ENCODE peak calls at places on chromosomes 13 and 19, in four cellular contexts. One of them, this sample, is unnamed. For H4K20me1, the result is how much of the 10 kb centered on the place peaks cover.

GRCh38 chr13:83798731-83799130 is 83.5 kb downstream of the SLITRK1 start:
- DNase-seq in neural progenitor cell: no peak
- DNase-seq in endothelial cell of umbilical vein: no peak
- DNase-seq in fibroblast of lung: peak
- DNase-seq in this sample: no peak

GRCh38 chr13:48660356-48661076 is 6.8 kb downstream of the CYSLTR2 start:
- DNase-seq in endothelial cell of umbilical vein: no peak
- DNase-seq in fibroblast of lung: no peak
- DNase-seq in neural progenitor cell: no peak
- DNase-seq in this sample: no peak

GRCh38 chr19:1761528-1762242 is 8.4 kb downstream of the ONECUT3 start:
- DNase-seq in neural progenitor cell: no peak
- DNase-seq in endothelial cell of umbilical vein: no peak
- DNase-seq in fibroblast of lung: no peak
- DNase-seq in this sample: no peak

GRCh38 chr19:35065574-35065973 is 24.1 kb downstream of the HPN start:
- DNase-seq in neural progenitor cell: no peak
- DNase-seq in endothelial cell of umbilical vein: no peak
- DNase-seq in fibroblast of lung: no peak
- DNase-seq in this sample: no peak

GRCh38 chr19:48194041-48194871 is 23.8 kb downstream of the ZSWIM9 start:
- DNase-seq in endothelial cell of umbilical vein: no peak
- DNase-seq in fibroblast of lung: no peak
- DNase-seq in neural progenitor cell: peak
- DNase-seq in this sample: no peak

GRCh38 chr19:44625531-44626066 is 12.2 kb downstream of the IGSF23 start:
- DNase-seq in endothelial cell of umbilical vein: no peak
- DNase-seq in neural progenitor cell: no peak
- DNase-seq in fibroblast of lung: no peak
- DNase-seq in this sample: no peak

GRCh38 chr13:98997738-98998641 is 20.1 kb upstream of the DOCK9 start:
- DNase-seq in neural progenitor cell: no peak
- DNase-seq in endothelial cell of umbilical vein: no peak
- DNase-seq in fibroblast of lung: no peak
- DNase-seq in this sample: no peak

GRCh38 chr13:25111557-25111956 is 15.6 kb downstream of the PABPC3 start:
- DNase-seq in endothelial cell of umbilical vein: no peak
- DNase-seq in neural progenitor cell: no peak
- DNase-seq in fibroblast of lung: no peak
- DNase-seq in this sample: no peak

DNA sequence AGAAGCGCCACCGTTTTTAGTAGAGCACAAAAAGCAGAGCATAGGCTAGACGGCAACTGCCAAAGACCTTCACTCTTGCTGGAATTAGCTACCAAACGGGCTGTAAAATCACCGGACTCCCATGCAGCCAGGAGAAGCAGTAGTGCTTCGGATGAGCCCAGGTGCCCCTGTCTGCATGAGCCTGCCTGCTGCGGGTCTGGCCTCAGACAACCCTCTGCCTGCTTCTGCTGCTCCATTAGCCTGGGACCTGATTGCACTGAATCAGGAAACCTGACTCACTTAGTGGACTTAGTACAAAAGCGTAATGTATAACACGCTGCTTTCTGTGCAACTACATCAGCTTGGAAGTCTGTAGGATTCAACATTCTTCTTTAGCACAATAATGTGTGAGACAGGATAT is 170.0 kb downstream of the LMO7 start:
- DNase-seq in endothelial cell of umbilical vein: no peak
- DNase-seq in fibroblast of lung: no peak
- DNase-seq in neural progenitor cell: no peak
- DNase-seq in this sample: no peak
- H3K9ac ChIP-seq in endothelial cell of umbilical vein: no peak
- H3K9ac ChIP-seq in fibroblast of lung: no peak
- H3K9ac ChIP-seq in neural progenitor cell: no peak
- H3K9ac ChIP-seq in this sample: no peak

DNA sequence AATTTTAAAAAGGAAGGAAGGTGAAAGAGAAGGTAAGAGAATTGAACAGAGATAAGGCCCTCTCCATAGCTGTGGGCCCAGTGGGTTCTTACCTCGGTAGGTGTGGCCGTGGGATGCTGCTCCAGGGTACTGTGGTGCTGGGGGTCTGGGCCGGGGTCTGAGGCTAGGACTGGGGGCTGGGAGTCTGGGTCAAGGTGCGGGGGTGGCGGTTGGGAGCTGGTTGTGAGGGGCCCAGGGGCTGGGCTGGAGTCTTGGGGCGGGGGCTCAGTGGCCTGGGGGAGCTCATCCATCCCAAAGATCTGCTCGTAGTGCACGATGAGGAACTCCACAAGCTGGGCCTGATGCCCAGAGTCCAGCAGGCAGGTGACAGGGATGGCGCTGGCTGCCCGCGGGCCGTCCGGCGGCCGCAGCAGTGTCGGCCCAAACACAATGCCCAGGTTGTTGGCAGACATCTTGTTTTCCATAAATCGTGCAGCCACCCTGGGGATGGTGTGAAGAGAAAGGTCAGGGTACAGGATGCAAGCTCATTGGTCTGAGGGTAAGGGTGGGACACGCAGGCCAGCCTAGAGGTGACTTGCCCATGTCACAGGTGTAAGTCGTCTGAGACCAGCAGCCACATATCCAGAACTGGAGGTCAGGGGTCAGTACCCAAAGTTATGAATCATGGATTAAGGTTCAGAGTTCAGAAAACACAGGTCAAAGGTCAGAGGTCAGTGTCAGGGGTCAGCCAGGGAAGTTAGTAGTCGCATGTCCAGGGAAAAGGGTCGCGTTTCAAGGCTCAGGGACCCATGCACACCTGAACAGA is 5.9 kb upstream of the LPAR2 start:
- DNase-seq in fibroblast of lung: no peak
- DNase-seq in neural progenitor cell: no peak
- DNase-seq in endothelial cell of umbilical vein: no peak
- DNase-seq in this sample: no peak
- H4K20me1 ChIP-seq in fibroblast of lung: under half
- H4K20me1 ChIP-seq in neural progenitor cell: under half
- H4K20me1 ChIP-seq in endothelial cell of umbilical vein: under half
- H4K20me1 ChIP-seq in this sample: under half

DNA sequence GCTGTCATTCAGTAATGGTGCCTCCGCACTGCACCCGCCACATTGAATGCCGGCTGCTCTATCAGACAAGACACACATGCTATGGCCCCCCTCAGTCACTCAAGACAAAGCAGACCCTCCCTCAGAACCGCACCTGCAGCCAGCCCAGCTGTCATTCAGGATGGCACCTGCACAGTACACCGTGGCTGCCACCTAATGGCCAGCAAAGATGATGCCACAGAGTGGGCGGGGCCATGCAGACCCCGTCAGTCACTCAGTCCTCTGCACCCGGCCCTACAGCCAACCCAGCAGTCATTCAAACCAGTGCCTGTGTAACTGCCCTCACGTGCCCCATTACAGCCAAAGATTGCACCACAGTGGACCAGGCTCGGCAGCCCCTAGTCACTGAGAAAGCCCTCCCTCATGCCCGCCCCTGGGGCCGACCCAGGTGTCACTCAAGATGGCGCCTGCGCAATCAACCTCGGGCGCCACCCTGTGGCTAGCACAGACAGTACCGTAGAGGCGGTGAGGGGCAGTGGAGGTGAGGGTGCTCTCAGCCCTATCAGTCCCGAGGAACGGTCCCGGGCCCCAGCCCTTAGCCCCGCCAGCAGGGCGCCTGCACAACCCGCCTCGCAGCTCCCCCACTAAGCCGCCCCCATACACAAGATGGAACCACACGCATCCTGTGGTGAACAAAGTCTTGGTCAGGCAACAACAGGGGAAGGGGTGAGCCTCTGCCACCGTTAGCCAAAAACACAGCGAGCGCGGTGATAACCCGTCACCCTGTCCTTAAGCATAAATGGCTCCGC is 2.4 kb downstream of the PEG3 start:
- DNase-seq in endothelial cell of umbilical vein: no peak
- DNase-seq in neural progenitor cell: no peak
- DNase-seq in fibroblast of lung: peak
- DNase-seq in this sample: no peak
- H3K9ac ChIP-seq in endothelial cell of umbilical vein: no peak
- H3K9ac ChIP-seq in neural progenitor cell: no peak
- H3K9ac ChIP-seq in fibroblast of lung: no peak
- H3K9ac ChIP-seq in this sample: no peak

DNA sequence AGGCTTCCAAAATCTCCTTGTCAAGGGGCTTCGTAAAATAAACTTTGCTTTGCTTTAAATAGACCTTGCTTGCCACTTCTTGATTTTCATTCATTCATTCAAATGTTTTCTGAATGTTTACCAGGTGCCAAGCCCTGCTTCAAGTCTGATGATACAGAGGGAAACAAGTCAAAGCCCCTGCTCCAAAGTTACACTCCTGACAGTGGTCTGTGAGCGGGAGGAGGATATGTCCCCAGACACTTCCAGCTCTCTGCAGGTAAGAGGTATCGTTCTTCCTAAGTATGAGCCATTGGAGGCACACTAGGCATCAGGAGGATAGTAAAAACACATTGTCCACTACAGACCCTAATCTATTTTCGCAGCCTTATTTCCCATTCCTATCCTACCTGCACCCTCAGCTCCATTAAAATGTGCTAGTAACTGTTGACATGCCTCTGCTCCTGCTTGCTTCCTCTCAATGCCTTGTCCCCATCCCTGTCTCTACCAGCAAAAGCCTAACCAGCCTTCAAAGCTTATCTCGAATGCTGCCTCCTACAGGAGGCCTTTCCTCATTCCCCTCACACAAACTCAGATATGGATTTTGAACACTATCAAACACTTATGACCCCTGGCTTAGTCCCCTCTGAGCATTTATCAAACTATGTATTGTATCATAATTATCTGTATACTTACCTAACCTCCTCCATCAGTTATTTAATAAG is 6.2 kb upstream of the WBP4 start:
- DNase-seq in endothelial cell of umbilical vein: no peak
- DNase-seq in fibroblast of lung: no peak
- DNase-seq in neural progenitor cell: peak
- DNase-seq in this sample: no peak
- H4K20me1 ChIP-seq in endothelial cell of umbilical vein: under half
- H4K20me1 ChIP-seq in fibroblast of lung: under half
- H4K20me1 ChIP-seq in neural progenitor cell: under half
- H4K20me1 ChIP-seq in this sample: under half

DNA sequence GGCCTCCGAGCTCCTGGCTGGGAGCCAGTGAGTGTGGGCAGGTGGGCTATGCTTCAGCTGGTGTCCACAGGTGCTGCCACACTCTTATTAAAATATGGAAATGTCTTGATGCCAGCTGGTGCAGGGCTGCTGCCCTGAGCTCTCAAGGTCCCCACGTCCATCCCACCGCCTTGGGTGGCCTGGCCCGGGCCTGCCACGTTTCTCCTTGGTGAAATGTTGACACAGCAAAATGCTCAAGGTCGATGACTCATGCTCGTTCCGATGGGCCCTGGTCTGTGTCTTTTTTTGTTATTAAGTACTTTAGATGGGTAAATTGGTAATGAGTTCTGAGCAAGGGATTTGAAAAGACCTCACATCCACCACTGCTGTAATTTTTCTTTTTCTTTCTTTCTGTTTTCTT is 524.7 kb downstream of the MYO16 start:
- DNase-seq in endothelial cell of umbilical vein: no peak
- DNase-seq in fibroblast of lung: peak
- DNase-seq in neural progenitor cell: no peak
- DNase-seq in this sample: no peak
- H3K9ac ChIP-seq in endothelial cell of umbilical vein: peak
- H3K9ac ChIP-seq in fibroblast of lung: no peak
- H3K9ac ChIP-seq in neural progenitor cell: no peak
- H3K9ac ChIP-seq in this sample: peak

DNA sequence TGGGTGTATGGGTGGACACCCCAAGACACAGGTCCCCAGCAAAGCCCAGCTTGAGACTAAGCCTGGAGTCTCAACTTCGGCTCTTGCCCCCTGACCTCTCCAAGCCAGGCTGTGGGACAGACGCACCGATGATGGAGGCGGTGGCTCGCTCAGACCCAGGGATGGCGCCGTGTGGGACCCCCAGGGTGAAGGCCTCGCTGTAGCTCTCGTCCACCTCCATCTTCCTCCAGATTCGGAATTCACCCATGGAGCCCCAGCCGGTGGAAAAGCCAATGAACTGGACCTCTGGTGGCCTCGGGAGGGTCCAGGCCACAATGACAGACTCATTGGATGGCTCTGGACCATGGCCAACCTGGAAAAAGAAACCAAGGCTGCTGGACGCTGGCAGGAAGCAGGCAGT is 39.1 kb downstream of the F2RL3 start:
- DNase-seq in neural progenitor cell: no peak
- DNase-seq in fibroblast of lung: no peak
- DNase-seq in endothelial cell of umbilical vein: no peak
- DNase-seq in this sample: no peak
- H4K20me1 ChIP-seq in neural progenitor cell: under half
- H4K20me1 ChIP-seq in fibroblast of lung: under half
- H4K20me1 ChIP-seq in endothelial cell of umbilical vein: under half
- H4K20me1 ChIP-seq in this sample: under half

GRCh38 chr19:31140717-31141116 is 208.5 kb downstream of the TSHZ3 start:
- DNase-seq in endothelial cell of umbilical vein: no peak
- DNase-seq in neural progenitor cell: no peak
- DNase-seq in fibroblast of lung: no peak
- DNase-seq in this sample: no peak

GRCh38 chr19:31144069-31144468 is 205.2 kb downstream of the TSHZ3 start:
- DNase-seq in neural progenitor cell: no peak
- DNase-seq in fibroblast of lung: no peak
- DNase-seq in endothelial cell of umbilical vein: no peak
- DNase-seq in this sample: no peak

GRCh38 chr19:31141301-31141700 is 207.9 kb downstream of the TSHZ3 start:
- DNase-seq in neural progenitor cell: no peak
- DNase-seq in endothelial cell of umbilical vein: no peak
- DNase-seq in fibroblast of lung: no peak
- DNase-seq in this sample: no peak

GRCh38 chr19:31138077-31138476 is 211.2 kb downstream of the TSHZ3 start:
- DNase-seq in endothelial cell of umbilical vein: no peak
- DNase-seq in neural progenitor cell: no peak
- DNase-seq in fibroblast of lung: no peak
- DNase-seq in this sample: no peak

GRCh38 chr19:31139871-31140505 is 209.2 kb downstream of the TSHZ3 start:
- DNase-seq in endothelial cell of umbilical vein: no peak
- DNase-seq in neural progenitor cell: no peak
- DNase-seq in fibroblast of lung: peak
- DNase-seq in this sample: no peak
- H3K9ac ChIP-seq in endothelial cell of umbilical vein: no peak
- H3K9ac ChIP-seq in neural progenitor cell: no peak
- H3K9ac ChIP-seq in fibroblast of lung: no peak
- H3K9ac ChIP-seq in this sample: no peak

DNA sequence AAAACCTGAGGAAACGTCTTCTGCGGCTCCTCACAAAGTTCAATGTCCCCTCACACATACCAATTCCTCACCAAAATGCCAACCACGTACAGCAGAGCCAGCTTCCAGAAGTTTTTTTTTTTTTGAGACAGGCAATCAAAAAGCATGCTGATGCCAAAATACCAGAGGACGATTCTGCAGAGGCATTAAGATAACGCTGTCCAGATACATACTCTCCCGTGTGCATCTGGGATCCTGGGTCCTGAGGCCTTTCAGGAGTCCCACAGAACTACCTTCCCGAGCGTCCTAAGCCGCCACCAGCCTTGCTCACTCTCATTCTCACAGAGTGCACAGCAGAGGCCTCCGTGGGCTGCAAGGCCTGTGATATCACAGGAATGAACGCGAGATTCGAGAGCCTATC is 5.0 kb downstream of the DCUN1D2 start:
- DNase-seq in endothelial cell of umbilical vein: no peak
- DNase-seq in fibroblast of lung: no peak
- DNase-seq in neural progenitor cell: no peak
- DNase-seq in this sample: no peak
- H4K20me1 ChIP-seq in endothelial cell of umbilical vein: under half
- H4K20me1 ChIP-seq in fibroblast of lung: under half
- H4K20me1 ChIP-seq in neural progenitor cell: half or more
- H4K20me1 ChIP-seq in this sample: under half

This sample was measured in HCT116.